ENCODE peak calls at places on chromosome 9, in seven cellular contexts. E, L, B, J, Q, R and S are unnamed samples.

GRCh38 chr9:76027426-76027825 is 137.0 kb downstream of the PCSK5 start:
- DNase-seq in L (no peak), Q (no peak), J (no peak), B (no peak), R (no peak), E (no peak), S (peak)

GRCh38 chr9:95516736-95517558 is at the start of gene PTCH1:
- DNase-seq in J (peak), B (peak), L (no peak), E (peak), R (peak), Q (peak), S (no peak)

GRCh38 chr9:132412089-132412488 is 2.1 kb downstream of the CFAP77 start:
- DNase-seq in J (no peak), B (no peak), Q (no peak), E (peak), R (no peak), L (no peak), S (no peak)

GRCh38 chr9:1050125-1050895 is at the start of gene DMRT2:
- DNase-seq in J (peak), E (peak), Q (peak), B (peak), R (peak), L (no peak), S (no peak)

GRCh38 chr9:34771023-34771422 is 61.1 kb upstream of the CCL21 start:
- DNase-seq in R (no peak), J (no peak), L (no peak), Q (no peak), E (peak), B (no peak), S (no peak)

GRCh38 chr9:75121914-75122558 is 33.7 kb downstream of the OSTF1 start:
- DNase-seq in R (no peak), E (no peak), B (no peak), J (no peak), L (no peak), Q (no peak), S (no peak)

GRCh38 chr9:126117631-126118030 is 209.0 kb upstream of the MVB12B start:
- DNase-seq in Q (no peak), B (no peak), R (no peak), E (no peak), L (no peak), J (no peak), S (no peak)

GRCh38 chr9:109031241-109031640 is 17.9 kb upstream of the CTNNAL1 start:
- DNase-seq in E (peak), B (no peak), R (no peak), Q (no peak), J (no peak), L (no peak), S (no peak)

GRCh38 chr9:16964228-16964627 is 93.8 kb upstream of the BNC2 start:
- DNase-seq in R (no peak), J (no peak), L (no peak), B (no peak), Q (no peak), E (peak), S (no peak)

GRCh38 chr9:74847478-74848149 is 40.1 kb downstream of the TRPM6 start:
- DNase-seq in R (no peak), E (no peak), Q (no peak), L (no peak), B (no peak), J (no peak), S (no peak)

GRCh38 chr9:106830527-106831140 is 32.3 kb upstream of the ZNF462 start:
- DNase-seq in Q (no peak), R (no peak), B (no peak), J (no peak), L (no peak), E (peak), S (no peak)

DNA sequence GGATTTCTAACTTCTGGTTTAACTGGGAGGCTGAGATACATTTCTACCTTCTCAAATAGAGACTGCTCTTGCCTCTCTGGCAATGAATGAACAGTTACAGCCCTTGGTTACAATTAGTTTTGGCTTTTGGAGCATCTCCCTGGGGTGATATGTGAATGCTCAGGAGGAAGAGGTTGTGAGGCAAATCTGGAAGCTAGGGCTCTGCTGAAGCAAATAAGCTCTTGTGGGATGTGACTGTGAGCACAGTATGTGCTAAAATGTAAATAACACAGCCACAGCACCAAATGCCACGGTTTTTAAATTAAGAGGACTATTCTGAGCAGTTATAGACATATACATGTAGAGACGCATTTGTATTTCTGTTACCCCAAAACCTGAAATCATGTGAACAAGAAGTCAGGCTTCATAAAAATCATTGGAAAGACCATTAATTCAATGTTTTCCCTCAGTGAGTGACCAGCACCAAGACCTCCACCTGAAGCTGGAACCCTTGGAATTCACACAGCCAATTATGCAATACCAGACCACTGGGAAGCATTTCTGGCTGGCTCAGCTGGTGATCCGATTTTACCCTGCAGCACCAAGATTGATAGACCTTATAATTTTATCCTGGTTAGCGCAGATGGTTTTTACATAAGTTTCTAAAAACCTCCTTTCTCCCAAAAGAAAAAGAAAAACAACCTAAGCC is 3.0 kb upstream of the SLC44A1 start:
- DNase-seq in L (no peak), E (no peak), Q (no peak), J (no peak), B (no peak), R (no peak), S (no peak)
- H3K4me3 ChIP-seq in L (no peak), E (no peak), Q (no peak), J (no peak), B (no peak), R (no peak), S (no peak)

GRCh38 chr9:101326501-101326900 is 58.3 kb downstream of the BAAT start:
- DNase-seq in E (peak), L (no peak), Q (no peak), J (no peak), B (no peak), R (no peak), S (no peak)
- H3K4me3 ChIP-seq in E (no peak), L (no peak), Q (no peak), J (no peak), B (no peak), R (no peak), S (no peak)

GRCh38 chr9:84271004-84271886 is 69.3 kb downstream of the SLC28A3 start:
- DNase-seq in J (peak), E (peak), Q (peak), R (peak), L (no peak), B (peak), S (no peak)
- H3K4me3 ChIP-seq in J (no peak), E (peak), Q (no peak), R (peak), L (no peak), B (peak), S (no peak)

GRCh38 chr9:114394523-114395193 is 6.9 kb upstream of the AKNA start:
- DNase-seq in L (no peak), E (no peak), J (no peak), R (no peak), B (no peak), Q (no peak), S (no peak)
- H3K4me3 ChIP-seq in L (peak), E (no peak), J (no peak), R (no peak), B (no peak), Q (no peak), S (no peak)

DNA sequence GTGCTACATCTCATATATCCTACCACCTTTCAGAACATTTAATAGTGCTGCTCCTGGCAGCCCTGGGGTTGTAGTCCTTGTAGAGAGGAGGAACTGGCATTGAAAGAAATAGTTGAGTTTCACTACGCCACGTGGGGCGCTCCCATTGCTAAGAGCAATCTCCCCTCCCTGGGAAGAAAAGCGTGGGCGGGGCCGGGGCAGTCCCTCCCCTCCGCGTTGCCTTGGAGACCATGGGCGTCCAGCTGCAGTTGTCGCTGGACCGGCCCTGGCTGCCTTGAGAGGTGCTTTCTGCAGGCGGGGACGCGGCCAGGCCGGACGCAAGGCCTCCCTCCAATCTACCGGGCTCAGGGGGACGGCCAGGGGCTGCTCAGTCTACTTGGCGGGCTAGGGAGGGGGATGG is 368 bp upstream of the CCDC180 start:
- DNase-seq in B (peak), E (peak), Q (peak), L (no peak), J (peak), R (peak), S (no peak)
- H3K4me3 ChIP-seq in B (peak), E (peak), Q (no peak), L (no peak), J (peak), R (peak), S (no peak)

DNA sequence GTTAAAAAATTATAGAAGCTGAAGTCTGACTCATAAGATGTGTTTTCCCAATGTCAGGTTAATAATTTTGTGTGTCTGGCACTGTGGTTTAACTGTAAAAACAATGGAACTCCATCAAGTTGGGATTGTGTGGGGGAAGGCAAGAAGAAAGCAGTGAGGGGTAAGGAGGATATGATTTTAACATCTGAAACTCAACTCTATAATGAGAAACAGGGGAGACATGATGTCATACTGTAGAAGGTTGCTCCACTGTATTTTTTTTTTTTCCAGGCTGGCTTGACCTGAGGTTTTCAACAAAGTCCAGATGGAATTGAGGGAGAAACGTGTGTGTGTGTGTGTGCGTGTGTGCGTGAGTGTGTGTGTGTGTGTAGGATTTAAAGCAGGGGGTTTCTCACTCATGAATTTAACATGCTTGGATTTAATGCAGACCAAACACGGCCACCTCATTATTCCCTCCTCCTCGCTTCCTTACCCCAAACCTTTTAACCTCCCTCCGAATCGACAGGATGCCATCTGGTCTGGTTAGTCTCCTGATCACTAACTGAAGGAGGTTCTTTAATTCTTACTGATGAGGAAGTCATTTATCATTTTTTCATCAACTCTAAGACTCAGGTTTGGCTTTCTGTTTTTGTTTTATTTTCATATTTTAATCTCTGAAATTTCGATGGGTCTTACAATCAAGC is 140.2 kb upstream of the LPAR1 start:
- DNase-seq in R (no peak), J (no peak), E (peak), Q (no peak), L (no peak), B (no peak), S (no peak)
- H3K4me3 ChIP-seq in R (no peak), J (no peak), E (peak), Q (no peak), L (no peak), B (no peak), S (no peak)

DNA sequence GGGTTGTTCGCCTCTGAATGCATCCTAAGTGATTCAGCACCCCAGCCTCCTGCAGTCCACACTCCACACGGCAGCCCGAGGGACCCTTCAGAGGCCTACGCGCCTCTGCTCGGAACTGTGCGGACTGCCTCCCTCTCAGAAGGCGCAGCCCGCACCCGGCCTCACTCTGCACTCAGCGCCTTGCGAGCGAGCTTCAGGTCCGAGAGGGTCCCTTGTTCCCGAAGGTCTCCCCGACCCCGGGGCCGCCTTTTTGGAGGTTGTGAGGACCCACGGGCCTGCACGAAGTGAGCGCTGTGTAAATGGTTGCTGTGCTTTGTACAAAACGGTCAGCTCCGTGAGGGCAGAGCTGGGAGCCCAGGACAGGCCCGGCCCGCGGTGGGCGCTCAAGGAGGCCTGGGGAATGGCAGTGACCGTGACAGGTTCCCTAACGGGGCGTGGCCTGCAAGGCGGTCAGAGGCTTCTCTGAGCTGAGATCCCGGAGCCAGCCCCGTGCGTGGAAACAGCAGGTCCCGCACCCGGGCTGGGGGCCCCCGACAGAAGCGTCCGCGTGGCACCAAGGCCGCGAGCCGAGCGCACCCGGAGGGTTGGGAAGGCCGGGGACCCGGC is 698 bp upstream of the CACNA1B start:
- DNase-seq in J (no peak), Q (no peak), R (no peak), E (no peak), L (no peak), B (no peak), S (no peak)
- H3K4me3 ChIP-seq in J (no peak), Q (no peak), R (no peak), E (no peak), L (no peak), B (no peak), S (no peak)

GRCh38 chr9:110156416-110156815 is 51.5 kb downstream of the C9orf152 start:
- DNase-seq in L (no peak), E (no peak), R (no peak), Q (no peak), J (no peak), B (no peak), S (no peak)
- H3K4me3 ChIP-seq in L (peak), E (no peak), R (no peak), Q (no peak), J (no peak), B (no peak), S (peak)

DNA sequence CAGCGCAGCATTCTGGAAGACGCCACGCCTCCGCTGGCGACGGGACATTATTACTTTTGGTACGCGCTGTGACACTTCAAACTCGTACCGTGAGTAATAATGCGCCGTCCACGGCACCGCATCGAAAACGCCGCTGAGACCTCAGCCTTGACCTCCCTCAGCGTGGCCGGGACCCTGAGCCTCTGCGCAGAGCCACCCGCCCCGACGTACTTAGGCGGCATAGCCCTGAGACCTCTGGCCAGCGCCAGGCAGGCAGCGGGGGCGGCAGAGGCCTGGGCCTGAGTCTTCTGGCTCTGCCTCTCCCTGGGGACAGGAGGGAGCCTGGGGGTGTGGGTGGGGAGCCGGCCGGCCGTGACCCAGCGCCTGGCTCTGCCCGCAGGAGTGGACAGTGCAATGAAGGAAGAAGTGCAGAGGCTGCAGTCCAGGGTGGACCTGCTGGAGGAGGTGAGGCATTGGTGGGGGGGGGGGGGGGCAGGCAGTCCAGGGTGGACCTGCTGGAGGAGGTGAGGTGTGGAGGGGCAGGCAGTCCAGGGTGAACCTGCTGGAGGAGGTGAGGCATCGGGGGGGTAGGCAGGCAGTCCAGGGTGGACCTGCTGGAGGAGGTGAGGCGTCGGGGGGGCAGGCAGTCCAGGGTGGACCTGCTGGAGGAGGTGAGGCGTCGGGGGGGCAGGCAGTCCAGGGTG is 8.0 kb downstream of the EGFL7 start:
- DNase-seq in L (no peak), Q (no peak), E (peak), B (no peak), R (no peak), J (no peak), S (no peak)
- H3K4me3 ChIP-seq in L (no peak), Q (no peak), E (no peak), B (no peak), R (peak), J (no peak), S (no peak)